ENCODE peak calls at places on chromosomes 3 and 15, in six cellular contexts. W is lower lobe of right lung, V is brain microvascular endothelial cell, J is HL-60, P is aorta, G is OCI-LY7. A is an unnamed sample.

GRCh38 chr3:16828815-16829214 is 55.9 kb upstream of the PLCL2 start:
- DNase-seq in W (peak), V (peak), J (no peak), P (no peak), G (peak), A (peak)

GRCh38 chr15:77219846-77220245 is 148.9 kb upstream of the TSPAN3 start:
- DNase-seq in W (no peak), V (no peak), J (no peak), P (no peak), G (no peak), A (no peak)

GRCh38 chr3:71873093-71873611 is 88.2 kb upstream of the PROK2 start:
- DNase-seq in W (no peak), V (no peak), J (no peak), P (no peak), G (no peak), A (no peak)

GRCh38 chr3:146581080-146581601 is 24.0 kb downstream of the PLSCR5 start:
- DNase-seq in W (no peak), V (no peak), J (no peak), P (no peak), G (no peak), A (no peak)

GRCh38 chr3:103690536-103690935 is 1255.7 kb downstream of the ZPLD1 start:
- DNase-seq in W (no peak), V (no peak), J (no peak), P (no peak), G (no peak), A (no peak)

GRCh38 chr15:45457641-45458539 is 64.7 kb downstream of the SLC30A4 start:
- DNase-seq in W (peak), V (peak), J (peak), P (peak), G (peak), A (peak)

GRCh38 chr3:9244495-9245183 is 4.8 kb downstream of the SRGAP3 start:
- DNase-seq in W (no peak), V (no peak), J (no peak), P (no peak), G (no peak), A (no peak)

GRCh38 chr3:56197991-56198390 is 270.3 kb downstream of the ERC2 start:
- DNase-seq in W (no peak), V (no peak), J (no peak), P (no peak), G (no peak), A (no peak)

GRCh38 chr3:69853033-69853432 is 113.8 kb downstream of the MITF start:
- DNase-seq in W (no peak), V (no peak), J (no peak), P (no peak), G (no peak), A (no peak)

GRCh38 chr15:41241251-41241964 is 10.3 kb downstream of the CHP1 start:
- DNase-seq in W (no peak), V (no peak), J (no peak), P (no peak), G (no peak), A (peak)

GRCh38 chr3:33858131-33858530 is 59.7 kb downstream of the PDCD6IP start:
- DNase-seq in W (no peak), V (no peak), J (no peak), P (no peak), G (no peak), A (no peak)

GRCh38 chr15:77642793-77643430 is 10.2 kb upstream of the LINGO1 start:
- DNase-seq in W (no peak), V (no peak), J (no peak), P (no peak), G (no peak), A (no peak)

GRCh38 chr3:127213381-127213918 is 20.5 kb downstream of the PRR23E start:
- DNase-seq in W (no peak), V (no peak), J (no peak), P (no peak), G (no peak), A (no peak)

GRCh38 chr15:48090666-48091065 is 30.1 kb upstream of the SLC24A5 start:
- DNase-seq in W (no peak), V (no peak), J (no peak), P (no peak), G (no peak), A (no peak)

GRCh38 chr3:143471705-143472104 is 352.1 kb downstream of the CHST2 start:
- DNase-seq in W (no peak), V (no peak), J (no peak), P (no peak), G (no peak), A (no peak)

GRCh38 chr3:46375214-46375613 is 4.5 kb downstream of the CCR5 start:
- DNase-seq in W (no peak), V (no peak), J (no peak), P (no peak), G (no peak), A (no peak)

GRCh38 chr3:66456711-66457173 is 44.1 kb downstream of the LRIG1 start:
- DNase-seq in W (no peak), V (no peak), J (no peak), P (no peak), G (no peak), A (no peak)

GRCh38 chr3:186985713-186986364 is 55.5 kb downstream of the ST6GAL1 start:
- DNase-seq in W (no peak), V (no peak), J (peak), P (no peak), G (peak), A (no peak)

GRCh38 chr3:111915905-111916304 is 56.8 kb downstream of the PHLDB2 start:
- DNase-seq in W (no peak), V (no peak), J (no peak), P (no peak), G (no peak), A (peak)

DNA sequence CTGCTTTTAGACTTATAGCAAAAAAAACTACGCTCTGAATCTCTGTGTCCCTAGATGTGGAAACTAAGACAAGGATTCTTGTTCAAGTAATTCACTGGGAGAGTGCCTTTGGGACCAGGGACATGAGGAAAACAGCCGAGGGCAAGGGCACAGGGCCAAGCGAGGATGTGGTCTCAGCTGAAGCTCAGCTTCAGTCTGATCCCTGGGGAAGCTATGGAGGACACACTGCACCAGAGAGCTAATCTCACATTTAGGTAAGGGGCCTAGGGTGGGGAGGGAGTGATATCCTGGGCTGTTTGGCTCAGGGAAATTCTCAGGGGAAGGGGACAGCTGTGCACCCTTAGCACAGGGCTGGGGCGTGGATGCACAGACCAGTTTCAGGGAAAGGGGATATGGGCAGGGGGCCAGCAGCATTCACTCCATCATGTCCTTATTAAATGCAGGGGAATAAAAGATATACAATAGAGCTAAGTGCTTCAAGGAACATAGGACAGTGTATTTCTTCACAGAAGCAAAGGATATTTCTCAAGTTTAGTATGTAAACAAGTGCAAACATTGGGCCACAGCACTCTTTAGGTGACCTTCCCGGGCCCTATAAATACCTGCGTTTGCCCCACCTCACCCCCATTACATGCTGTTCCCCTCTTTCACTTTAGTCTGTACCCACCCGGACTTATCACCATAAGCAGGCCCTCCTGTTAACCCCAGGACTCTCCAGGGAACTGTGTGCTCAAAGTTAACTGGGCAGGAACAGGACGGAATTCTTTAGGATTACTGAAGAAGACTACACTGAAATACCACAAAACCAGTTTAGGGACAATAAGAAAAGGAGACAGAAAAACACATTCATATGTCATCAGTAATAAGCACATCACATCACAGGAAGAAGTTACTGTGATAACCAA is 45.7 kb downstream of the FSIP1 start:
- DNase-seq in W (no peak), V (no peak), J (no peak), P (no peak), G (no peak), A (no peak)
- H3K27ac ChIP-seq in W (no peak), V (no peak), J (no peak), P (no peak), G (no peak), A (no peak)

DNA sequence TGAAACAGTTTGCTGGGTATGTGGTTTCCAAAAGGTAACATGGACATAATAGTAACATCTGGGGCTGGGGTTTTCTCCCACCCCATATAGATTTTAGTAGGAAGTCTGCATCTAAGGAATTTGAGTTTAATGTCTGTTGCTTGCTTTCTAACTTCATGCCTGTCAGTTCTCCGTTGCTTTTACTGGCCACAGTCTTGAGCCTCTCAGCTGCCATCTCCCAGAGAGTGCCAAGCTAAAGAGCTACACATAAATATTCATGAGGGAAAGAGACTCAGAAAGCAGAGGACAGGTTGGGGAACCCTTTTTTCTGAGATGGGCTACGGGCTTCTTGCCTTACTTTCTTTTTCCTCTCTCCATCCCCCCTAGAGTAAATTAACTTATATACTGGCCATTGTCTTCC is 124.7 kb downstream of the TMEM108 start:
- DNase-seq in W (no peak), V (no peak), J (no peak), P (no peak), G (no peak), A (no peak)
- H3K27ac ChIP-seq in W (no peak), V (no peak), J (no peak), P (no peak), G (no peak), A (no peak)

DNA sequence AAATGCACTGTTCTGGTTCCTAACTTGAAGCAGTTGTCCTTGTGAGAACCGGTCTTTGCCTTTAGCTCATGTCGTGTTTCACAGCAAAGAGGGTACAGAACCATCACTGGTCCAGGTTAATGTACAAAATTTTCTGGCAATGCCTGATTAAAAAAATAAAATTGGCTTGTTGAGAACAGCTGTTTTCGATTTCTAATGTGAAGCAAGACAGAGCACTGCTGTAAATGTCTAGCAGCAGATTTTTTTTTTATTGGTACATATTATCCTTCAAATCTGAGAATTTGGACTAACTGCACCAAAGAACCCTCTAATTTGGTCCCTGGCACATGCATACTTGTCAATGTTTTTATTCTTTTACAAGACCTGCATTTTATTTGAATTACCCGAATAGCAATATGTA is 103.3 kb downstream of the STT3B start:
- DNase-seq in W (no peak), V (no peak), J (no peak), P (no peak), G (no peak), A (no peak)
- H3K27ac ChIP-seq in W (no peak), V (no peak), J (no peak), P (no peak), G (no peak), A (no peak)

DNA sequence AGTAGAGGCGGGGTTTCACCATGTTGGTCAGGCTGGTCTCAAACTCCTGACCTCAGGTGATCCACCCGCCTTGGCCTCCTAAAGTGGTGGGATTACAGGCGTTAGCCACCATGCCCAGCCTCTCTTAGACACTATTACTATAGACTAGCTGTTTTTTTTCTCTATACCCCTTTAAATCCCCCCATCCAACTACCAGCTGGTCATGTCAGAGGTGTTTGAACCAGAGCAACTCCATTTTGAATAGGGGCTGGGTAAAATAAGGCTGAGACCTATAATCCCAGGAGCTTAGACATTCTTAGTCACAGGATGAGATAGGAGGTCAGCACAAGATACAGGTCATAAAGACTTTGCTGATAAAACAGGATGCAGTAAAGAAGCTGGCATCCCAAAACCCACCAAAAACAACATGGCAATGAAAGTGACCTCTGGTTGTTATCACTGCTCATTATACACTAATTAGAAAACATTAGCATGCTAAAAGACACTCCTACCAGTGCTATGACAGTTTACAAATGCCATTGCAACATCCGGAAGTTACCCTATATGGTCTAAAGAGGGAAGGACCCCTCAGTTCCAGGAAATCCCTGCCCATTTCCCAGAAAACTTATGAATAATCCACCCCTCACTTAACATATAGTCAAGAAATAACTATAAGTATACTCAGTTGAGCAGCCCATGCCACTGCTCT is 57.8 kb upstream of the GPD1L start:
- DNase-seq in W (no peak), V (no peak), J (no peak), P (no peak), G (no peak), A (no peak)
- H3K27ac ChIP-seq in W (no peak), V (no peak), J (no peak), P (no peak), G (no peak), A (no peak)

DNA sequence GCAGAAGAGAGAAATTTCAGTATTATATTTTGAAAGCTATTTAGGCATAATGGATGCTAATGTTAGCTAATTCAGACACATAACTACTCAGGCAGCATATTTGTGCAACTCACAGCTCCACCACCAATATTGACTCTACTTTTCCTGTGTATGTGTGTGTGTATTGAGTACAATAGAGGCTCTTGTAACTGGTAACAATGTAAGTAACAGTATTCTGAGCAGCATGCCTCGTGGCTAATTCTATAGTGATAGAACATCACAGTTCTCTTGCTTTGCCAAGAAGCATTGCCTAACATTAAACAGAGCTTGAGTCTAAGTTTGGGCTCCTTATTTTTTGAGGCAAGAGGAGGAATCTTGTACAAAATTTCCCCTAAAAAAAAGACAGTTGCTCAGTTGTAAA is 98.6 kb upstream of the ARHGEF26 start:
- DNase-seq in W (no peak), V (no peak), J (no peak), P (no peak), G (no peak), A (no peak)
- H3K27ac ChIP-seq in W (no peak), V (no peak), J (no peak), P (no peak), G (no peak), A (no peak)

DNA sequence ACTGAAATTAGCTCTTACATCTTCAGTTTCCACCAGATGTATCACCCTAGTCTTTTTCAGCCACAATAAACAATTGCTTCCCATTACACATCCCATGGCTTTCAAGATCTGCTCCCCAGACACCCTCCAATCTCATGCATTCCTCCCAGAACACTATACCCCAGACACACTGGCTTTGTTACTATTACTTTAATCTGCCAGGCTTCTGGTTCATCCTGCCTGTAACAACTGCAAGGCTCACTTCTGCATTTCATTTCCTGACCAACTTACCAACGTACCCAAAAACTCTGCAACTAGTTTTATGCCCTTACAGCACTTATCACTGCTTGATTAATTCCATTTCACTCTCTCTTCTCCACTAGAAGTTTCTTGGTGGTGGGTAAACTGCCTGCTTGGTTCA is 2.9 kb downstream of the RPL22L1 start:
- DNase-seq in W (no peak), V (no peak), J (no peak), P (no peak), G (peak), A (no peak)
- H3K27ac ChIP-seq in W (no peak), V (no peak), J (peak), P (no peak), G (peak), A (no peak)

DNA sequence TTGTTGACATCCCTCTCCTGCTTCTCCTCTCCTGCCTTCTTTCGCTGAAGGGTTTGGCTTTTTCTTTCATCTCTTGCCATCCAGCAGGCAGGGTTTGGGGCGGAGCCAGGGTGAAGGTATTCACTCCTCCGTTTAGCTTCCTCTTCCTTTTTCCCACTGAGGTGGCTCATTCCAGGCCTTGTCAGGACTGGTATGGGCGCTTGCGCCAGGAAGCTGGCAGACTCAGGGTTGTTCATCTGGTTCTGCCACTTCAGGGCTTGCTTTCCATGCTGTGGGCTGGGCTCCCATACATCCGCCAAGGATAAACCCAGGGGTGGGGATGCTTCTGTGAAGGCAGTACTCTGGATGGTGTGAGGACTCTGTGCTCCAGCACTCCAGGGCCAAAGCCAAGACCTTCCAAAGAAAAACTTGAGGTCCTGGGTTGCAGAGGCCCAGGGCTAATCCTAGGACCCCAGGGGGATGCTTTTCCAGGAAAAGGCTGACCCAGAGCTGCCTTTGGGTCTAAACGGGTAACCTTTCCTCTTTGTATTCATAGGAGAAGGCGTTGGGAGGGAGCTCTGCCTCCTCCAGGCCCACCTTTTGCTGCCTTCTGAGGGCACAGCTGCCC is 7.7 kb upstream of the AMOTL2 start:
- DNase-seq in W (peak), V (no peak), J (no peak), P (peak), G (no peak), A (no peak)
- H3K27ac ChIP-seq in W (peak), V (no peak), J (no peak), P (no peak), G (no peak), A (no peak)

GRCh38 chr15:56783857-56784661 is 50.8 kb upstream of the ZNF280D start:
- DNase-seq in W (no peak), V (no peak), J (no peak), P (no peak), G (no peak), A (no peak)

GRCh38 chr15:56783156-56783856 is 50.0 kb upstream of the ZNF280D start:
- DNase-seq in W (no peak), V (no peak), J (no peak), P (no peak), G (no peak), A (no peak)

GRCh38 chr15:56778761-56779160 is 45.5 kb upstream of the ZNF280D start:
- DNase-seq in W (no peak), V (no peak), J (no peak), P (no peak), G (no peak), A (no peak)

GRCh38 chr15:56782306-56782705 is 49.0 kb upstream of the ZNF280D start:
- DNase-seq in W (no peak), V (no peak), J (no peak), P (no peak), G (no peak), A (no peak)

GRCh38 chr15:56781666-56782065 is 48.4 kb upstream of the ZNF280D start:
- DNase-seq in W (no peak), V (no peak), J (no peak), P (no peak), G (no peak), A (no peak)
- H3K27ac ChIP-seq in W (no peak), V (no peak), J (no peak), P (no peak), G (no peak), A (no peak)

DNA sequence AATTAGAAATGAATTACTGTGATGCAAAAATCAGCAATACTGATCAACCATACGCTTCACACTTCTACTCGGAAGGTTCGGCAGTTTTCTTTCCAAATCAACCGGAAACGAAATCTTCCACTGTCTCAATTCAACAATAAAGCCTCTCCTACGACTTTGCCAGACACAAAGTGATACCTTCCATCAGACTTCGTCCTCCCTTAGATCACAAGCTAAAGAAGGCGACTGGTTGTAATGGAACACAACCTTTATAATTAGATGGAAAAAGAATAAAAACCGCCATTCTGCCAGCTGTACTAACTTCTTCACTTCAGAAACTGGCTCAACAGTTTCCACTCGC is 613 bp downstream of the PARL start:
- DNase-seq in W (no peak), V (no peak), J (no peak), P (no peak), G (peak), A (no peak)
- H3K27ac ChIP-seq in W (peak), V (peak), J (peak), P (no peak), G (peak), A (peak)

A was measured in endothelial cell of umbilical vein.